ENCODE peak calls at places on chromosomes 3 and 15, in six cellular contexts. X is SK-N-SH, T is cardiac muscle cell, E is psoas muscle, J is PC-9, F is uterus. R is an unnamed sample.

GRCh38 chr3:174716956-174717355 is 142.2 kb upstream of the NAALADL2 start:
- DNase-seq in X (no peak), T (no peak), E (no peak), J (no peak), F (no peak), R (no peak)

GRCh38 chr15:40932625-40933519 is 3.7 kb downstream of the DLL4 start:
- DNase-seq in X (no peak), T (no peak), E (no peak), J (no peak), F (no peak), R (no peak)

GRCh38 chr3:17605032-17605431 is 137.4 kb downstream of the TBC1D5 start:
- DNase-seq in X (no peak), T (no peak), E (no peak), J (peak; percentile 77), F (no peak), R (peak; percentile 73)

GRCh38 chr3:169323580-169324453 is 339.7 kb downstream of the MECOM start:
- DNase-seq in X (no peak), T (no peak), E (no peak), J (no peak), F (no peak), R (no peak)

GRCh38 chr3:4852780-4853748 is 126.2 kb upstream of the BHLHE40 start:
- DNase-seq in X (no peak), T (no peak), E (no peak), J (peak; percentile 72), F (no peak), R (no peak)

GRCh38 chr3:134035836-134036235 is 6.1 kb upstream of the SLCO2A1 start:
- DNase-seq in X (no peak), T (no peak), E (no peak), J (no peak), F (no peak), R (no peak)

GRCh38 chr3:59573911-59574310 is 524.1 kb upstream of the CFAP20DC start:
- DNase-seq in X (no peak), T (no peak), E (peak; percentile 24), J (no peak), F (peak; percentile 77), R (no peak)

GRCh38 chr15:44340410-44340809 is 51.9 kb downstream of the GOLM2 start:
- DNase-seq in X (no peak), T (no peak), E (no peak), J (peak; percentile 71), F (no peak), R (peak; percentile 43)

GRCh38 chr15:56346414-56346813 is 18.8 kb upstream of the TEX9 start:
- DNase-seq in X (no peak), T (no peak), E (no peak), J (no peak), F (no peak), R (no peak)

GRCh38 chr3:140096037-140096436 is 161.1 kb downstream of the CLSTN2 start:
- DNase-seq in X (no peak), T (no peak), E (no peak), J (no peak), F (no peak), R (no peak)

DNA sequence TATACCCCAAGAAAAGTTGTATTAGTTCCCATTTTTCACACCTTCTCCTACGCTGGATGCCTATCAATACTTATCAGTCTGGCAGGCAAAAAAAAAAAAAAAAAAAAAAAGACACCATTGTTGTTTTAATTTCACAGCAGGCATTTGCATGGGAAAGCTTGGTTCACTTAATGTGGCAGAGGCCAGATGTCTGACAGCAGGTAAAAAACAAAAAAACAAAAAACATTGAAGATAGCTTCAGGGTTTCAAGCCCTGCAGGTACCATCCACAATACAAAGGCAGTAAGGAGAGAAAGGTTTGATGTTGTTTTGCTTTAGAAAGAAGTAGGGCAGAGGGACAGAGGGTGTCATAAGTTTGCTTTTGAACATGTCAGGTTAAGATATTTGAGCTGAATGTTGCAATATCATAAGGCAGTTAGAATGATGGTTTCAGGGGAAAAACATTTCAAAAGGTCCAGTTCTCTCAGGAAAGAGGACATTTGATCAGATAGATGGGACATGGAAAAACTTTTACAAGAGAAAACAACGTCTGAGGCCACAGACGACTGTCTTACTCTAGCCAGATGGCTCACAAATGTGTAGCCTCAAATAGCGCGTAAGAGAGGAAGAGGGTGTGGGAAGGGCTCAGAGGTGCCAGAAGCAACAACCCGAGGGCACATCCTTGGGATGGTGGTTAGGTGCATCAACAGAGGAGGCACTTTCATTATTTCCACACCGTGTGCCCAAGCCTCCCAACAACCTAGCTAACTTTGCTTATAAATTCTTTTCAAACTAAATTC is 25.7 kb downstream of the PCOLCE2 start:
- DNase-seq in X (no peak), T (no peak), E (no peak), J (peak; percentile 82), F (no peak), R (peak; percentile 50)
- H3K27ac ChIP-seq in X (peak overlapping the region; percentile 34), T (no peak overlapping the region), E (no peak overlapping the region), J (peak overlapping the region; percentile 61), F (no peak overlapping the region), R (peak overlapping the region; percentile 50)

GRCh38 chr15:71334874-71335273 is 219.6 kb downstream of the THSD4 start:
- DNase-seq in X (no peak), T (no peak), E (no peak), J (no peak), F (no peak), R (no peak)
- H3K27ac ChIP-seq in X (peak overlapping the region; percentile 79), T (no peak overlapping the region), E (no peak overlapping the region), J (peak overlapping the region; percentile 97), F (peak overlapping the region; percentile 91), R (no peak overlapping the region)

DNA sequence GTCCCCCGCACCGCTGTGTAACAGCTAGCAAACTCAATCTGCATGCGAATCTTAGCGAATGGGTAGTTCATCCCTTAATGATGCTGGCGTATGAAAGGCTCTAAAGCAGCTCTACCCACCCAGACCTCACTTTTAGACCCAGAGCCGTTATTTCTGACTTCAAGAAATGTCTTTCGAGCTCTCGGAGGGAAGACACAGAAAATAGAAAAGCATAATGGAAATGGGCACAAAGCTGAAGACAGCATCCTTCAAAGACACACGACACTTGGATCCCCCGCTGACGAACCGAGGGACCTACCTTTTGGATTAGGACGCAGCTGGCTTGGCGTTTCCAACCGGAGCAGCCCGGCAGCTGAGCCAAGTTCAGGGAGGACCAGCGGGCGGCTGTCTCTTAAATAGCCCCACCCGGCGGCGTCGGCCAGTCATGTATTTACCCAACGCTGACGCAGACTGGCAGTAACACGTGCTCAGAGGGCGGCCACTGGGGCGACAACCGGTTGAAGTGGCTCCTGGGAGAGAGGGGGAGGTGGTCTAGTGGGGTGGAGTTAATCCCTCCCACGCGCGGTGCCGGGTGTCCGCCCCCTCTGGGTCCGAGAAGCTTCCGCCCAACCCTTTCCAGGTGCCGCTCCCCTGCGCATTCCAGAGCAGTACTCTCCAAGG is 1.5 kb downstream of the CCK start:
- DNase-seq in X (peak; percentile 67), T (no peak), E (peak; percentile 40), J (peak; percentile 42), F (no peak), R (peak; percentile 27)
- H3K27ac ChIP-seq in X (no peak overlapping the region), T (no peak overlapping the region), E (no peak overlapping the region), J (no peak overlapping the region), F (no peak overlapping the region), R (no peak overlapping the region)

GRCh38 chr3:182300266-182300665 is 493.0 kb upstream of the ATP11B start:
- DNase-seq in X (no peak), T (no peak), E (no peak), J (no peak), F (no peak), R (no peak)

GRCh38 chr3:182294256-182294655 is 499.0 kb upstream of the ATP11B start:
- DNase-seq in X (no peak), T (no peak), E (no peak), J (peak; percentile 35), F (no peak), R (no peak)

GRCh38 chr3:182292586-182292985 is 500.7 kb upstream of the ATP11B start:
- DNase-seq in X (no peak), T (no peak), E (no peak), J (peak; percentile 16), F (no peak), R (no peak)

GRCh38 chr3:182294696-182295095 is 498.6 kb upstream of the ATP11B start:
- DNase-seq in X (no peak), T (no peak), E (no peak), J (peak; percentile 0), F (no peak), R (no peak)
- H3K27ac ChIP-seq in X (no peak overlapping the region), T (no peak overlapping the region), E (no peak overlapping the region), J (no peak overlapping the region), F (no peak overlapping the region), R (no peak overlapping the region)

DNA sequence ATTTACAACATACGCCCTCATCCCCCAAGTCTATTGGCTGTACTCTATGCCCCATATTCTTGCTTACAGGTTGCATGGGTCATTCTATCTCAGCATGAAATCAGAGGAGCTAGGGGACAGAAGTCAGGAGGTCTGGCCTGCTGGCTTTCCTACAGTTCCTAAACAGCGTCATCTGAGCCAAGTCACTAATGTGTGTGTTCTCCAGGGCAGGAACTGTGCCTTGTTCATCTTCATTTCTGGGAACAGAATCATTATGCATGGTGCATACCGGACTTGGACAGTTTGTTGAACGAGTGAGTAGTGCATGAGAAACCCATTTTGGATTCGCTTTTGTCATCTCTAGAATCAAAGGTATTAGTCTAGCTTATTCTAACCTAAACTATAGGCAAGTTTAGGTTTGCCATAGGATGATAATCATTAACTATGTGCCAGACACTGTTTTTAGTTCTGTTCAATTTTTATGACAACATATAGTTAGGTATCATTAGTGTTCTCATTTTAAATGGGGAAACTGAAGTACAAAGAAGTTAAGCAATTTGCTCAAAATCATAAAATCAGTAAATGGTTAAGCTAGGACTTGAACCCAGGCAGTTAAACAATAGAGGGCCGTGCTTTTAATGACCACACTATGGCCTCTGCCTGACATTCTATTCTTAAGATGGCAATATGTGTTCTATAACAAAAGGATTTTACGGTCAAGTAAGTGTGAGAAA is 105.2 kb downstream of the FMN1 start:
- DNase-seq in X (no peak), T (no peak), E (no peak), J (no peak), F (no peak), R (no peak)
- H3K27ac ChIP-seq in X (peak overlapping the region; percentile 73), T (no peak overlapping the region), E (no peak overlapping the region), J (no peak overlapping the region), F (no peak overlapping the region), R (no peak overlapping the region)

DNA sequence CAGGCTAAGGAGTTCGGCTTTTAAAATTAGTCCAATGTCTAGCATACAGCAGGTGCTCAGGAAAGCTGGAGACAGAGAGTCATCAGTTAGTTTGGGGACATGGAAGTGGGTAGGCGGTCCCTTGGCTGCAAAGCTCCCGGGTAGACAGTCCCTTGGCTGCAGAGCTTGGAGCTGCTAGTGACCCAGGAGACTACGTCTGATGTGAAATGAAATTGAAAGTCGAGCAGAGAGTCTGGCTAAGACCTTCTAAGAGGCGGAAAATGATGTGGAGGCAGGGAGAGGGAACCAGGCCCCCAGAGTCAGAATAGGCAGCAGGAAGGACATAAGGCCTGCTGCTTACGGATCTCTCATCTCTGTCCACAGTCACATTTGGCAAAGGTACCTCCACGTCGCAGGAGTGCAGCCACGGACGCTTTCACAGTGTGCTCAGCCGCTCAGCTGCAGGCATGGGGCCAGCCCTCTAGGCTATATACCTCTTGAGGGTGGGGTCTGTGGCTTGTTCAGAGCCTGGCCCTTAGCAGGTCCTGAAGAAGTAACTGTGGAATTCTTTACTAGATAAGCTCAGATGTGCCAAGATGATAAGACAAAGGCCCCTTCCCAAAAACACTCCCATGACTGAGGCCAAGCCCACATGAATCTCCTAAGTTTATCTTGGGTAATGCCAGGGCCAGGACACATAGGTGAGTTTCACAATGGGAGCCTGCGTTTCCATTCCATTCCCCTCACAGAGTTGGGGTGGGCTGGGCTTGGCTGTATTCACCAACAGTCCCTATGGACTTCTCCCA is 131.7 kb downstream of the XXYLT1 start:
- DNase-seq in X (no peak), T (no peak), E (no peak), J (no peak), F (no peak), R (no peak)
- H3K27ac ChIP-seq in X (no peak overlapping the region), T (no peak overlapping the region), E (no peak overlapping the region), J (no peak overlapping the region), F (no peak overlapping the region), R (no peak overlapping the region)

GRCh38 chr3:125647318-125648014 is 52.2 kb upstream of the OSBPL11 start:
- DNase-seq in X (no peak), T (no peak), E (no peak), J (peak; percentile 88), F (no peak), R (peak; percentile 79)
- H3K27ac ChIP-seq in X (no peak overlapping the region), T (no peak overlapping the region), E (peak overlapping the region; percentile 27), J (peak overlapping the region; percentile 96), F (no peak overlapping the region), R (peak overlapping the region; percentile 89)

R was measured in epithelial cell of prostate.